ENCODE peak calls at places on chromosome 19, in nine cellular contexts. I is breast epithelium, H is AG10803, Z is PC-3, D is left ventricle myocardium inferior, Q is endothelial cell, U is progenitor cell of endocrine pancreas, N is upper lobe of right lung, G is cardiac muscle cell. Y is an unnamed sample.

GRCh38 chr19:32234663-32235217 is 110.7 kb upstream of the ZNF507 start:
- DNase-seq in D (no peak), U (no peak), H (no peak), Z (no peak), N (no peak), Q (no peak), I (no peak), G (no peak), Y (no peak)

GRCh38 chr19:32358311-32358710 is 12.9 kb downstream of the ZNF507 start:
- DNase-seq in D (no peak), Z (no peak), G (no peak), Q (no peak), I (no peak), H (no peak), N (no peak), U (no peak), Y (no peak)

GRCh38 chr19:54609356-54609791 is 15.9 kb downstream of the LILRA1 start:
- DNase-seq in G (no peak), Q (no peak), I (no peak), N (no peak), D (no peak), Z (no peak), H (no peak), U (no peak), Y (no peak)

GRCh38 chr19:16778796-16779411 is 50.3 kb upstream of the SIN3B start:
- DNase-seq in D (peak), N (peak), U (no peak), Z (peak), I (no peak), Q (peak), H (peak), G (peak), Y (no peak)

GRCh38 chr19:16462757-16463250 is 9.0 kb downstream of the EPS15L1 start:
- DNase-seq in Z (peak), G (no peak), Q (no peak), N (no peak), D (peak), H (no peak), U (no peak), I (no peak), Y (no peak)

GRCh38 chr19:58128041-58128685 is 22.4 kb downstream of the ZNF329 start:
- DNase-seq in G (no peak), U (no peak), Z (peak), I (no peak), D (no peak), N (no peak), H (no peak), Q (no peak), Y (no peak)

GRCh38 chr19:52638601-52639000 is 446 bp upstream of the ZNF83 start:
- DNase-seq in Q (peak), N (no peak), Z (no peak), U (no peak), H (peak), D (peak), I (no peak), G (no peak), Y (no peak)

GRCh38 chr19:15934332-15935078 is at the start of gene CYP4F11:
- DNase-seq in N (peak), G (no peak), I (peak), H (no peak), D (peak), Q (no peak), U (no peak), Z (peak), Y (no peak)

GRCh38 chr19:6654347-6655310 is 15.3 kb downstream of the TNFSF14 start:
- DNase-seq in H (no peak), D (no peak), U (no peak), G (no peak), Q (no peak), N (no peak), Z (no peak), I (no peak), Y (no peak)

GRCh38 chr19:42928896-42929295 is 8.1 kb downstream of the PSG7 start:
- DNase-seq in Q (no peak), U (no peak), Z (no peak), H (no peak), D (no peak), G (no peak), I (no peak), N (no peak), Y (no peak)

GRCh38 chr19:7969560-7969949 is 26.1 kb upstream of the TIMM44 start:
- DNase-seq in Q (no peak), N (no peak), H (no peak), U (no peak), D (no peak), G (no peak), I (no peak), Z (no peak), Y (no peak)

GRCh38 chr19:34507414-34508067 is 26.0 kb downstream of the WTIP start:
- DNase-seq in Z (no peak), G (no peak), Q (no peak), N (no peak), U (no peak), H (no peak), I (no peak), D (no peak), Y (no peak)

GRCh38 chr19:6925801-6926751 is 38.7 kb downstream of the ADGRE1 start:
- DNase-seq in I (no peak), H (peak), D (no peak), N (no peak), G (no peak), Z (peak), Q (no peak), U (no peak), Y (no peak)

GRCh38 chr19:38265213-38265861 is 964 bp downstream of the SPINT2 start:
- DNase-seq in H (no peak), Z (peak), U (no peak), G (no peak), I (no peak), N (peak), Q (no peak), D (no peak), Y (no peak)

GRCh38 chr19:7874080-7874856 is at the start of gene PRR36:
- DNase-seq in N (peak), H (no peak), Q (peak), U (peak), G (no peak), D (no peak), Z (peak), I (peak), Y (no peak)

GRCh38 chr19:57282011-57282636 is 1.8 kb downstream of the ZNF460 start:
- DNase-seq in H (no peak), N (no peak), D (no peak), I (no peak), U (no peak), Z (peak), G (no peak), Q (no peak), Y (no peak)

GRCh38 chr19:45575216-45575615 is 9.4 kb downstream of the OPA3 start:
- DNase-seq in U (no peak), Q (no peak), G (no peak), N (no peak), I (no peak), D (no peak), Z (no peak), H (no peak), Y (no peak)

GRCh38 chr19:44732235-44733014 is 16.1 kb upstream of the BCL3 start:
- DNase-seq in Q (no peak), U (no peak), N (no peak), G (no peak), H (no peak), I (no peak), D (no peak), Z (no peak), Y (no peak)

GRCh38 chr19:8615022-8615421 is 4.5 kb upstream of the ADAMTS10 start:
- DNase-seq in Q (no peak), N (no peak), Z (no peak), G (no peak), H (no peak), D (no peak), U (no peak), I (no peak), Y (no peak)

GRCh38 chr19:44782729-44783128 is 5.0 kb downstream of the CBLC start:
- DNase-seq in N (no peak), Q (no peak), Z (no peak), G (no peak), U (no peak), H (no peak), I (no peak), D (no peak), Y (no peak)

GRCh38 chr19:6579450-6580178 is 11.3 kb downstream of the CD70 start:
- DNase-seq in Z (no peak), D (no peak), Q (no peak), U (no peak), N (no peak), I (no peak), H (no peak), G (no peak), Y (no peak)

GRCh38 chr19:43594710-43595604 is 977 bp downstream of the IRGQ start:
- DNase-seq in U (peak), N (peak), I (no peak), D (no peak), G (peak), Z (peak), H (peak), Q (peak), Y (no peak)

GRCh38 chr19:10911579-10912363 is 16.7 kb downstream of the YIPF2 start:
- DNase-seq in I (no peak), G (no peak), D (no peak), Z (no peak), H (no peak), N (no peak), U (no peak), Q (no peak), Y (peak)

GRCh38 chr19:10036601-10037071 is 23.4 kb downstream of the RDH8 start:
- DNase-seq in G (peak), I (no peak), U (no peak), H (peak), D (no peak), Q (no peak), N (no peak), Z (no peak), Y (no peak)

GRCh38 chr19:16062789-16063188 is 13.5 kb upstream of the TPM4 start:
- DNase-seq in Z (peak), I (no peak), N (peak), D (no peak), H (no peak), G (peak), Q (peak), U (peak), Y (peak)

GRCh38 chr19:52691215-52691610 is 43.6 kb downstream of the ZNF611 start:
- DNase-seq in Z (no peak), U (no peak), I (no peak), N (no peak), H (no peak), G (no peak), Q (no peak), D (peak), Y (no peak)

GRCh38 chr19:46017095-46017429 is 5.8 kb downstream of the PGLYRP1 start:
- DNase-seq in N (no peak), H (no peak), Q (no peak), G (no peak), I (no peak), D (no peak), U (no peak), Z (no peak), Y (no peak)

DNA sequence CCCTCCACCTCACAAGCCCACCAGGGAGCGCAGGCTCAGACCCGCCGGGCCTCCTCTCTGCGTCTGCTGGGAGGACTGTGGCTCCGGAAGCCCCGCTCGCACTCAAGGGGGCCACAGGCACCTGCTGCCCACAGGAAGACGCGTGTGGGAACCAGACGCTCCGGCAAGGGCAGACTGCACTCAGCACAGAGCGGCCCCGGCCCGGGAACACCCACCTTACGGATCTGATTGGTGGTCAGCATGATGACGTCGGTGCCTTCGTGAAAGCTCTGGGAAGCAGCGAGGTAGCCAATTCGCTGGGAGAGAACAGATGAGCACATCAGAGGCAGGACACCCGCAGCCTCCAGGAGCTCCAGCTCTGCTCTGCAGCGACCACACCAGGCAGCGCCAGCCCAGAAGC is 14.6 kb downstream of the AP3D1 start:
- DNase-seq in H (no peak), I (no peak), Q (no peak), D (no peak), G (no peak), N (no peak), U (no peak), Z (no peak), Y (no peak)
- TF ChIP-seq CTCF in H (no peak), I (no peak), Q (no peak), D (no peak), G (no peak), N (no peak), U (no peak), Z (no peak), Y (no peak)

GRCh38 chr19:988510-988909 is 4.4 kb downstream of the WDR18 start:
- DNase-seq in Q (no peak), Z (no peak), H (no peak), G (no peak), I (no peak), U (no peak), D (no peak), N (no peak), Y (no peak)

GRCh38 chr19:990119-990571 is 6.0 kb downstream of the WDR18 start:
- DNase-seq in U (no peak), H (no peak), Z (no peak), G (no peak), I (no peak), N (no peak), Q (no peak), D (no peak), Y (peak)

GRCh38 chr19:988081-988480 is 3.9 kb downstream of the WDR18 start:
- DNase-seq in Z (no peak), Q (no peak), I (no peak), D (no peak), U (no peak), N (no peak), G (no peak), H (no peak), Y (no peak)

GRCh38 chr19:990746-991145 is 6.6 kb downstream of the WDR18 start:
- DNase-seq in I (no peak), U (no peak), Z (no peak), N (no peak), G (no peak), H (no peak), Q (no peak), D (no peak), Y (peak)

GRCh38 chr19:989381-990081 is 5.4 kb downstream of the WDR18 start:
- DNase-seq in U (no peak), H (no peak), I (no peak), D (no peak), G (no peak), N (no peak), Z (no peak), Q (peak), Y (no peak)
- TF ChIP-seq CTCF in U (peak), H (peak), I (no peak), D (peak), G (peak), N (no peak), Z (peak), Q (peak), Y (peak)

DNA sequence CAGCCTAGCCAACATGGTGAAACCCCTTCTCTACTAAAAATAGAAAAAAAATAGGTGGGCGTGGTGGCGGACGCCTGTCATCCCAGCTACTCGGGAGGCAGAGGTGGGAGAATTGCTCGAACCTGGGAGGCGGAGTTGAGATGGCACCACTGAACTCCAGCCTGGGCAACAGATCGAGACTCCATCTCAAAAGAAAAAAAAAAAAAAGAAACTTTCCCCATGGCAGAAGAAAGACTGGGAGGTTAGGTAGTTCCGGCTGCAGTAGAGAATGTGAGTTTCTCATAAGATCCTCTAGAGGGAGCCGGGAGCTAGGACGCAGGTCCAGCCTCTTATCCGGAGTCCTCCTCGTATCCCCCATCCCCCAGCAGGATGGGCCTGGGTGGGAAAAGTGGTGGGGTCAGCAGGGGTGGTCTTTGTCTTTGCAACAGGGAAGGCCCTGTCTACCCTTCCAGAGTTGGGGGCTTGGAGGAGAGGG is 13.2 kb upstream of the CREB3L3 start:
- DNase-seq in G (peak), Q (peak), N (no peak), Z (peak), D (no peak), H (peak), I (no peak), U (no peak), Y (no peak)
- TF ChIP-seq CTCF in G (peak), Q (no peak), N (peak), Z (peak), D (peak), H (peak), I (peak), U (peak), Y (peak)

GRCh38 chr19:14113762-14114414 is 3.7 kb downstream of the PRKACA start:
- DNase-seq in Q (no peak), U (no peak), I (no peak), N (peak), Z (peak), D (peak), H (no peak), G (no peak), Y (no peak)
- TF ChIP-seq CTCF in Q (peak), U (no peak), I (no peak), N (peak), Z (peak), D (peak), H (no peak), G (peak), Y (peak)

DNA sequence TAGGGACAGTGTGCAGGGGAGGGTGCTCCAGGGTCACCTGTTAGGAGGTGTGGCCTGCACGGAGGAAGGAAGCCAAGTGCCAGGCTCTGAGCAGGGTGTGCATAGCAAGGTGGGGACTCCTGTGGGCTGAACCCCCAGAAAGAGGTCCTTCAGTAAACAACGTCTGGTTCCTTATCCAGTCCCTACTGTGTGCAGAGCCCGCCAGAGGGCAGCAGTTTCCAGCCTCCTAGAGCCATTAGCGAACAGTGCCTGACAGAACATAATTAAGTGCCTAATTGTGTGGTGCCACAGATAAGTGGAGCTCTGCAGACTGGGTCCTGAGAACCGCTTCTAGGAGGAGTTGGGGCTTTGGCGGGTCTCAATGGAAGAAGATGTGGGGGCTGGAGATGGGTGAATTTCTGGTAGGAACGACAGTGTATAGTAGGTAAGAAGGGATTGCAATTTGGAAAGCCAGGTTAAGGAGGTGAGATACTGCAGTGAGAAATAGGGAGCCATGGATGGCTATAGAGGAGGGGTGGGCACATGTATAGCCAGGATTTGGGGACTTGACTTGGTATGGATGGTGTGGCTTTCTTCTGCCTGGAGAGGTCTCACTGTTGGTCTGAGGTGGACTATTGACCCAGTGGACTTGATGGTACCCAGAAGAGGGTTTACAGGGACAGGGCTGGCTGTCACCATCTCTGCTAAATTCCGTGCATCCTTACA is 323.1 kb downstream of the ZNF536 start:
- DNase-seq in D (no peak), Z (no peak), U (no peak), Q (peak), I (no peak), N (no peak), H (no peak), G (no peak), Y (no peak)
- TF ChIP-seq CTCF in D (peak), Z (no peak), U (peak), Q (no peak), I (no peak), N (no peak), H (no peak), G (no peak), Y (no peak)

GRCh38 chr19:40444181-40445005 is at the start of gene SERTAD3:
- DNase-seq in D (peak), Z (peak), U (peak), H (peak), N (peak), I (peak), G (peak), Q (peak), Y (peak)
- TF ChIP-seq CTCF in D (no peak), Z (no peak), U (no peak), H (peak), N (no peak), I (no peak), G (peak), Q (no peak), Y (peak)

DNA sequence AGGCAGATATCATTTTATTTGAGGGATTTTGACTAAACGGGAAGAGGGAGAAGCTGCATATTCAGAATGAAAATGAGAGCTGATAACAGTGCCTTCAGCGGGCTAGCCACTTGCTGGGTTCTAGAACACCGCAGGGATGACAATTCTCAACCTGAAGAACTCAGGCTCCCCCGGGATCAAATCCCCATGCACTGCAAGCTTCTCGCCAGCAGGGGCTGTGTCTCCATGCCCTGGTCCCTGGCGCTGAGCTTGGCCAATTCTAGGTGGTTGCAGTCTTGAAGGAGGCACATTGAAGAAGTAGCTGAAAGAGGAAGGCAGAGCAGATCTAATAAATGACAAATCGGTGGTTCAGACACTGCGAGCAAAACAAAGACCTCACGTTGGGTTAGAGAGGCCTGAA is 128.7 kb downstream of the UQCRFS1 start:
- DNase-seq in U (peak), I (no peak), H (peak), Z (peak), D (no peak), G (peak), N (no peak), Q (peak), Y (no peak)
- TF ChIP-seq CTCF in U (peak), I (no peak), H (peak), Z (peak), D (peak), G (peak), N (peak), Q (peak), Y (peak)